ENCODE peak calls at places on chromosome 1, in eight cellular contexts. One of them, this sample, is unnamed.

GRCh38 chr1:22450421-22451021 is 1.1 kb upstream of the ZBTB40 start:
- DNase-seq in A549: no peak
- DNase-seq in left cardiac atrium: no peak
- DNase-seq in ureter: no peak
- DNase-seq in tibial nerve: no peak
- DNase-seq in GM12865: no peak
- DNase-seq in stimulated activated CD8-positive, alpha-beta memory T cell treated with anti-CD3 and anti-CD28 coated beads, Interleukin-2, amount 100 ng/mL, for 48 hours: no peak
- DNase-seq in NCI-H2227 treated with DMSO at 0.1 percent for 48 hours: no peak
- DNase-seq in this sample: no peak

GRCh38 chr1:85342177-85342576 is 65.7 kb upstream of the BCL10 start:
- DNase-seq in A549: no peak
- DNase-seq in left cardiac atrium: no peak
- DNase-seq in ureter: no peak
- DNase-seq in tibial nerve: no peak
- DNase-seq in GM12865: no peak
- DNase-seq in stimulated activated CD8-positive, alpha-beta memory T cell treated with anti-CD3 and anti-CD28 coated beads, Interleukin-2, amount 100 ng/mL, for 48 hours: no peak
- DNase-seq in NCI-H2227 treated with DMSO at 0.1 percent for 48 hours: no peak
- DNase-seq in this sample: no peak

GRCh38 chr1:245279346-245279745 is 124.6 kb downstream of the KIF26B start:
- DNase-seq in A549: no peak
- DNase-seq in left cardiac atrium: no peak
- DNase-seq in ureter: no peak
- DNase-seq in tibial nerve: no peak
- DNase-seq in GM12865: no peak
- DNase-seq in stimulated activated CD8-positive, alpha-beta memory T cell treated with anti-CD3 and anti-CD28 coated beads, Interleukin-2, amount 100 ng/mL, for 48 hours: no peak
- DNase-seq in NCI-H2227 treated with DMSO at 0.1 percent for 48 hours: no peak
- DNase-seq in this sample: no peak

GRCh38 chr1:85611856-85612255 is 31.3 kb downstream of the CCN1 start:
- DNase-seq in A549: peak; percentile 34
- DNase-seq in left cardiac atrium: peak; percentile 48
- DNase-seq in ureter: peak; percentile 73
- DNase-seq in tibial nerve: peak; percentile 30
- DNase-seq in GM12865: no peak
- DNase-seq in stimulated activated CD8-positive, alpha-beta memory T cell treated with anti-CD3 and anti-CD28 coated beads, Interleukin-2, amount 100 ng/mL, for 48 hours: no peak
- DNase-seq in NCI-H2227 treated with DMSO at 0.1 percent for 48 hours: no peak
- DNase-seq in this sample: peak; percentile 35

GRCh38 chr1:244224487-244225430 is 173.7 kb downstream of the ZBTB18 start:
- DNase-seq in A549: no peak
- DNase-seq in left cardiac atrium: peak; percentile 47
- DNase-seq in ureter: no peak
- DNase-seq in tibial nerve: peak; percentile 33
- DNase-seq in GM12865: no peak
- DNase-seq in stimulated activated CD8-positive, alpha-beta memory T cell treated with anti-CD3 and anti-CD28 coated beads, Interleukin-2, amount 100 ng/mL, for 48 hours: no peak
- DNase-seq in NCI-H2227 treated with DMSO at 0.1 percent for 48 hours: no peak
- DNase-seq in this sample: peak; percentile 38

GRCh38 chr1:105664495-105664894 is 1392.0 kb upstream of the PRMT6 start:
- DNase-seq in A549: no peak
- DNase-seq in left cardiac atrium: no peak
- DNase-seq in ureter: no peak
- DNase-seq in tibial nerve: no peak
- DNase-seq in GM12865: no peak
- DNase-seq in stimulated activated CD8-positive, alpha-beta memory T cell treated with anti-CD3 and anti-CD28 coated beads, Interleukin-2, amount 100 ng/mL, for 48 hours: no peak
- DNase-seq in NCI-H2227 treated with DMSO at 0.1 percent for 48 hours: no peak
- DNase-seq in this sample: no peak

GRCh38 chr1:82388679-82389078 is 587.9 kb downstream of the ADGRL2 start:
- DNase-seq in A549: no peak
- DNase-seq in left cardiac atrium: no peak
- DNase-seq in ureter: peak; percentile 43
- DNase-seq in tibial nerve: no peak
- DNase-seq in GM12865: no peak
- DNase-seq in stimulated activated CD8-positive, alpha-beta memory T cell treated with anti-CD3 and anti-CD28 coated beads, Interleukin-2, amount 100 ng/mL, for 48 hours: no peak
- DNase-seq in NCI-H2227 treated with DMSO at 0.1 percent for 48 hours: no peak
- DNase-seq in this sample: no peak

GRCh38 chr1:243286409-243287127 is 30.7 kb downstream of the SDCCAG8 start:
- DNase-seq in A549: no peak
- DNase-seq in left cardiac atrium: no peak
- DNase-seq in ureter: no peak
- DNase-seq in tibial nerve: no peak
- DNase-seq in GM12865: no peak
- DNase-seq in stimulated activated CD8-positive, alpha-beta memory T cell treated with anti-CD3 and anti-CD28 coated beads, Interleukin-2, amount 100 ng/mL, for 48 hours: no peak
- DNase-seq in NCI-H2227 treated with DMSO at 0.1 percent for 48 hours: no peak
- DNase-seq in this sample: no peak

GRCh38 chr1:9670085-9670484 is 18.6 kb downstream of the PIK3CD start:
- DNase-seq in A549: no peak
- DNase-seq in left cardiac atrium: no peak
- DNase-seq in ureter: no peak
- DNase-seq in tibial nerve: no peak
- DNase-seq in GM12865: peak; percentile 44
- DNase-seq in stimulated activated CD8-positive, alpha-beta memory T cell treated with anti-CD3 and anti-CD28 coated beads, Interleukin-2, amount 100 ng/mL, for 48 hours: no peak
- DNase-seq in NCI-H2227 treated with DMSO at 0.1 percent for 48 hours: no peak
- DNase-seq in this sample: no peak

GRCh38 chr1:36160949-36161485 is 5.1 kb downstream of the MAP7D1 start:
- DNase-seq in A549: peak; percentile 48
- DNase-seq in left cardiac atrium: peak; percentile 83
- DNase-seq in ureter: peak; percentile 76
- DNase-seq in tibial nerve: peak; percentile 40
- DNase-seq in GM12865: peak; percentile 88
- DNase-seq in stimulated activated CD8-positive, alpha-beta memory T cell treated with anti-CD3 and anti-CD28 coated beads, Interleukin-2, amount 100 ng/mL, for 48 hours: peak; percentile 62
- DNase-seq in NCI-H2227 treated with DMSO at 0.1 percent for 48 hours: no peak
- DNase-seq in this sample: peak; percentile 60

GRCh38 chr1:110829955-110830553 is 42.9 kb upstream of the CD53 start:
- DNase-seq in A549: peak; percentile 3
- DNase-seq in left cardiac atrium: no peak
- DNase-seq in ureter: no peak
- DNase-seq in tibial nerve: no peak
- DNase-seq in GM12865: peak; percentile 75
- DNase-seq in stimulated activated CD8-positive, alpha-beta memory T cell treated with anti-CD3 and anti-CD28 coated beads, Interleukin-2, amount 100 ng/mL, for 48 hours: no peak
- DNase-seq in NCI-H2227 treated with DMSO at 0.1 percent for 48 hours: no peak
- DNase-seq in this sample: no peak

GRCh38 chr1:5448486-5448885 is 543.7 kb downstream of the NPHP4 start:
- DNase-seq in A549: no peak
- DNase-seq in left cardiac atrium: no peak
- DNase-seq in ureter: no peak
- DNase-seq in tibial nerve: no peak
- DNase-seq in GM12865: no peak
- DNase-seq in stimulated activated CD8-positive, alpha-beta memory T cell treated with anti-CD3 and anti-CD28 coated beads, Interleukin-2, amount 100 ng/mL, for 48 hours: no peak
- DNase-seq in NCI-H2227 treated with DMSO at 0.1 percent for 48 hours: no peak
- DNase-seq in this sample: no peak

GRCh38 chr1:235650341-235651169 is 971 bp upstream of the GNG4 start:
- DNase-seq in A549: no peak
- DNase-seq in left cardiac atrium: no peak
- DNase-seq in ureter: no peak
- DNase-seq in tibial nerve: no peak
- DNase-seq in GM12865: no peak
- DNase-seq in stimulated activated CD8-positive, alpha-beta memory T cell treated with anti-CD3 and anti-CD28 coated beads, Interleukin-2, amount 100 ng/mL, for 48 hours: no peak
- DNase-seq in NCI-H2227 treated with DMSO at 0.1 percent for 48 hours: peak; percentile 75
- DNase-seq in this sample: no peak

GRCh38 chr1:225689882-225690459 is 37.0 kb upstream of the ENAH start:
- DNase-seq in A549: no peak
- DNase-seq in left cardiac atrium: no peak
- DNase-seq in ureter: no peak
- DNase-seq in tibial nerve: no peak
- DNase-seq in GM12865: no peak
- DNase-seq in stimulated activated CD8-positive, alpha-beta memory T cell treated with anti-CD3 and anti-CD28 coated beads, Interleukin-2, amount 100 ng/mL, for 48 hours: no peak
- DNase-seq in NCI-H2227 treated with DMSO at 0.1 percent for 48 hours: no peak
- DNase-seq in this sample: no peak

GRCh38 chr1:65150583-65151263 is 2.7 kb downstream of the AK4 start:
- DNase-seq in A549: no peak
- DNase-seq in left cardiac atrium: no peak
- DNase-seq in ureter: no peak
- DNase-seq in tibial nerve: no peak
- DNase-seq in GM12865: no peak
- DNase-seq in stimulated activated CD8-positive, alpha-beta memory T cell treated with anti-CD3 and anti-CD28 coated beads, Interleukin-2, amount 100 ng/mL, for 48 hours: no peak
- DNase-seq in NCI-H2227 treated with DMSO at 0.1 percent for 48 hours: no peak
- DNase-seq in this sample: no peak

GRCh38 chr1:59006309-59006698 is 222.5 kb upstream of the JUN start:
- DNase-seq in A549: no peak
- DNase-seq in left cardiac atrium: no peak
- DNase-seq in ureter: no peak
- DNase-seq in tibial nerve: no peak
- DNase-seq in GM12865: no peak
- DNase-seq in stimulated activated CD8-positive, alpha-beta memory T cell treated with anti-CD3 and anti-CD28 coated beads, Interleukin-2, amount 100 ng/mL, for 48 hours: no peak
- DNase-seq in NCI-H2227 treated with DMSO at 0.1 percent for 48 hours: no peak
- DNase-seq in this sample: no peak

GRCh38 chr1:86104606-86105532 is 51.7 kb downstream of the COL24A1 start:
- DNase-seq in A549: no peak
- DNase-seq in left cardiac atrium: no peak
- DNase-seq in ureter: peak; percentile 87
- DNase-seq in tibial nerve: no peak
- DNase-seq in GM12865: no peak
- DNase-seq in stimulated activated CD8-positive, alpha-beta memory T cell treated with anti-CD3 and anti-CD28 coated beads, Interleukin-2, amount 100 ng/mL, for 48 hours: no peak
- DNase-seq in NCI-H2227 treated with DMSO at 0.1 percent for 48 hours: no peak
- DNase-seq in this sample: peak; percentile 41

GRCh38 chr1:232556336-232556735 is 73.6 kb downstream of the SIPA1L2 start:
- DNase-seq in A549: no peak
- DNase-seq in left cardiac atrium: no peak
- DNase-seq in ureter: no peak
- DNase-seq in tibial nerve: no peak
- DNase-seq in GM12865: no peak
- DNase-seq in stimulated activated CD8-positive, alpha-beta memory T cell treated with anti-CD3 and anti-CD28 coated beads, Interleukin-2, amount 100 ng/mL, for 48 hours: no peak
- DNase-seq in NCI-H2227 treated with DMSO at 0.1 percent for 48 hours: no peak
- DNase-seq in this sample: no peak

GRCh38 chr1:239570878-239571277 is 184.5 kb downstream of the CHRM3 start:
- DNase-seq in A549: no peak
- DNase-seq in left cardiac atrium: no peak
- DNase-seq in ureter: no peak
- DNase-seq in tibial nerve: no peak
- DNase-seq in GM12865: no peak
- DNase-seq in stimulated activated CD8-positive, alpha-beta memory T cell treated with anti-CD3 and anti-CD28 coated beads, Interleukin-2, amount 100 ng/mL, for 48 hours: no peak
- DNase-seq in NCI-H2227 treated with DMSO at 0.1 percent for 48 hours: no peak
- DNase-seq in this sample: no peak

GRCh38 chr1:77533660-77534295 is 148.7 kb downstream of the ZZZ3 start:
- DNase-seq in A549: peak; percentile 29
- DNase-seq in left cardiac atrium: peak; percentile 60
- DNase-seq in ureter: peak; percentile 55
- DNase-seq in tibial nerve: no peak
- DNase-seq in GM12865: peak; percentile 64
- DNase-seq in stimulated activated CD8-positive, alpha-beta memory T cell treated with anti-CD3 and anti-CD28 coated beads, Interleukin-2, amount 100 ng/mL, for 48 hours: peak; percentile 21
- DNase-seq in NCI-H2227 treated with DMSO at 0.1 percent for 48 hours: peak; percentile 62
- DNase-seq in this sample: peak; percentile 56

GRCh38 chr1:26915204-26915842 is 1.5 kb upstream of the NR0B2 start:
- DNase-seq in A549: no peak
- DNase-seq in left cardiac atrium: peak; percentile 52
- DNase-seq in ureter: no peak
- DNase-seq in tibial nerve: no peak
- DNase-seq in GM12865: no peak
- DNase-seq in stimulated activated CD8-positive, alpha-beta memory T cell treated with anti-CD3 and anti-CD28 coated beads, Interleukin-2, amount 100 ng/mL, for 48 hours: no peak
- DNase-seq in NCI-H2227 treated with DMSO at 0.1 percent for 48 hours: no peak
- DNase-seq in this sample: peak; percentile 69

GRCh38 chr1:21294266-21295058 is 4.2 kb upstream of the ECE1 start:
- DNase-seq in A549: no peak
- DNase-seq in left cardiac atrium: no peak
- DNase-seq in ureter: no peak
- DNase-seq in tibial nerve: no peak
- DNase-seq in GM12865: peak; percentile 97
- DNase-seq in stimulated activated CD8-positive, alpha-beta memory T cell treated with anti-CD3 and anti-CD28 coated beads, Interleukin-2, amount 100 ng/mL, for 48 hours: peak; percentile 72
- DNase-seq in NCI-H2227 treated with DMSO at 0.1 percent for 48 hours: no peak
- DNase-seq in this sample: peak; percentile 71

GRCh38 chr1:92310185-92310597 is 11.3 kb downstream of the RPAP2 start:
- DNase-seq in A549: peak; percentile 28
- DNase-seq in left cardiac atrium: no peak
- DNase-seq in ureter: no peak
- DNase-seq in tibial nerve: no peak
- DNase-seq in GM12865: peak; percentile 20
- DNase-seq in stimulated activated CD8-positive, alpha-beta memory T cell treated with anti-CD3 and anti-CD28 coated beads, Interleukin-2, amount 100 ng/mL, for 48 hours: no peak
- DNase-seq in NCI-H2227 treated with DMSO at 0.1 percent for 48 hours: peak; percentile 23
- DNase-seq in this sample: no peak

GRCh38 chr1:244757091-244757939 is 78.1 kb upstream of the COX20 start:
- DNase-seq in A549: no peak
- DNase-seq in left cardiac atrium: no peak
- DNase-seq in ureter: no peak
- DNase-seq in tibial nerve: no peak
- DNase-seq in GM12865: no peak
- DNase-seq in stimulated activated CD8-positive, alpha-beta memory T cell treated with anti-CD3 and anti-CD28 coated beads, Interleukin-2, amount 100 ng/mL, for 48 hours: no peak
- DNase-seq in NCI-H2227 treated with DMSO at 0.1 percent for 48 hours: no peak
- DNase-seq in this sample: peak; percentile 40

GRCh38 chr1:207866471-207867135 is 44.3 kb downstream of the CD34 start:
- DNase-seq in A549: no peak
- DNase-seq in left cardiac atrium: peak; percentile 73
- DNase-seq in ureter: peak; percentile 72
- DNase-seq in tibial nerve: peak; percentile 55
- DNase-seq in GM12865: no peak
- DNase-seq in stimulated activated CD8-positive, alpha-beta memory T cell treated with anti-CD3 and anti-CD28 coated beads, Interleukin-2, amount 100 ng/mL, for 48 hours: no peak
- DNase-seq in NCI-H2227 treated with DMSO at 0.1 percent for 48 hours: peak; percentile 43
- DNase-seq in this sample: no peak

GRCh38 chr1:247286134-247286670 is 30.3 kb downstream of the VN1R5 start:
- DNase-seq in A549: no peak
- DNase-seq in left cardiac atrium: no peak
- DNase-seq in ureter: peak; percentile 34
- DNase-seq in tibial nerve: no peak
- DNase-seq in GM12865: no peak
- DNase-seq in stimulated activated CD8-positive, alpha-beta memory T cell treated with anti-CD3 and anti-CD28 coated beads, Interleukin-2, amount 100 ng/mL, for 48 hours: no peak
- DNase-seq in NCI-H2227 treated with DMSO at 0.1 percent for 48 hours: no peak
- DNase-seq in this sample: no peak

GRCh38 chr1:115771847-115772457 is 3.4 kb upstream of the CASQ2 start:
- DNase-seq in A549: peak; percentile 38
- DNase-seq in left cardiac atrium: peak; percentile 73
- DNase-seq in ureter: peak; percentile 88
- DNase-seq in tibial nerve: no peak
- DNase-seq in GM12865: peak; percentile 81
- DNase-seq in stimulated activated CD8-positive, alpha-beta memory T cell treated with anti-CD3 and anti-CD28 coated beads, Interleukin-2, amount 100 ng/mL, for 48 hours: no peak
- DNase-seq in NCI-H2227 treated with DMSO at 0.1 percent for 48 hours: peak; percentile 81
- DNase-seq in this sample: peak; percentile 47

GRCh38 chr1:56627636-56628039 is 17.5 kb upstream of the PRKAA2 start:
- DNase-seq in A549: no peak
- DNase-seq in left cardiac atrium: no peak
- DNase-seq in ureter: no peak
- DNase-seq in tibial nerve: no peak
- DNase-seq in GM12865: no peak
- DNase-seq in stimulated activated CD8-positive, alpha-beta memory T cell treated with anti-CD3 and anti-CD28 coated beads, Interleukin-2, amount 100 ng/mL, for 48 hours: no peak
- DNase-seq in NCI-H2227 treated with DMSO at 0.1 percent for 48 hours: no peak
- DNase-seq in this sample: no peak

GRCh38 chr1:54791880-54792522 is 9.1 kb downstream of the TTC22 start:
- DNase-seq in A549: peak; percentile 34
- DNase-seq in left cardiac atrium: no peak
- DNase-seq in ureter: no peak
- DNase-seq in tibial nerve: no peak
- DNase-seq in GM12865: peak; percentile 73
- DNase-seq in stimulated activated CD8-positive, alpha-beta memory T cell treated with anti-CD3 and anti-CD28 coated beads, Interleukin-2, amount 100 ng/mL, for 48 hours: peak; percentile 41
- DNase-seq in NCI-H2227 treated with DMSO at 0.1 percent for 48 hours: no peak
- DNase-seq in this sample: peak; percentile 47

GRCh38 chr1:27357281-27358037 is 9.3 kb downstream of the MAP3K6 start:
- DNase-seq in A549: peak; percentile 78
- DNase-seq in left cardiac atrium: peak; percentile 78
- DNase-seq in ureter: peak; percentile 75
- DNase-seq in tibial nerve: no peak
- DNase-seq in GM12865: peak; percentile 77
- DNase-seq in stimulated activated CD8-positive, alpha-beta memory T cell treated with anti-CD3 and anti-CD28 coated beads, Interleukin-2, amount 100 ng/mL, for 48 hours: peak; percentile 59
- DNase-seq in NCI-H2227 treated with DMSO at 0.1 percent for 48 hours: no peak
- DNase-seq in this sample: peak; percentile 87

GRCh38 chr1:155127105-155127671 is 488 bp upstream of the EFNA1 start:
- DNase-seq in A549: no peak
- DNase-seq in left cardiac atrium: peak; percentile 77
- DNase-seq in ureter: peak; percentile 87
- DNase-seq in tibial nerve: peak; percentile 53
- DNase-seq in GM12865: no peak
- DNase-seq in stimulated activated CD8-positive, alpha-beta memory T cell treated with anti-CD3 and anti-CD28 coated beads, Interleukin-2, amount 100 ng/mL, for 48 hours: no peak
- DNase-seq in NCI-H2227 treated with DMSO at 0.1 percent for 48 hours: peak; percentile 34
- DNase-seq in this sample: peak; percentile 82

GRCh38 chr1:206135248-206135647 is 18.1 kb upstream of the AVPR1B start:
- DNase-seq in A549: no peak
- DNase-seq in left cardiac atrium: no peak
- DNase-seq in ureter: no peak
- DNase-seq in tibial nerve: no peak
- DNase-seq in GM12865: no peak
- DNase-seq in stimulated activated CD8-positive, alpha-beta memory T cell treated with anti-CD3 and anti-CD28 coated beads, Interleukin-2, amount 100 ng/mL, for 48 hours: no peak
- DNase-seq in NCI-H2227 treated with DMSO at 0.1 percent for 48 hours: no peak
- DNase-seq in this sample: no peak

GRCh38 chr1:52599236-52599635 is 2.9 kb upstream of the GPX7 start:
- DNase-seq in A549: no peak
- DNase-seq in left cardiac atrium: no peak
- DNase-seq in ureter: no peak
- DNase-seq in tibial nerve: no peak
- DNase-seq in GM12865: no peak
- DNase-seq in stimulated activated CD8-positive, alpha-beta memory T cell treated with anti-CD3 and anti-CD28 coated beads, Interleukin-2, amount 100 ng/mL, for 48 hours: no peak
- DNase-seq in NCI-H2227 treated with DMSO at 0.1 percent for 48 hours: no peak
- DNase-seq in this sample: no peak

GRCh38 chr1:41282679-41283317 is 40.7 kb upstream of the SCMH1 start:
- DNase-seq in A549: peak; percentile 45
- DNase-seq in left cardiac atrium: peak; percentile 38
- DNase-seq in ureter: no peak
- DNase-seq in tibial nerve: no peak
- DNase-seq in GM12865: peak; percentile 16
- DNase-seq in stimulated activated CD8-positive, alpha-beta memory T cell treated with anti-CD3 and anti-CD28 coated beads, Interleukin-2, amount 100 ng/mL, for 48 hours: peak; percentile 7
- DNase-seq in NCI-H2227 treated with DMSO at 0.1 percent for 48 hours: peak; percentile 7
- DNase-seq in this sample: peak; percentile 34